ENCODE peak calls at places on chromosomes 12 and 14, in nine cellular contexts. Y, U, A, B, P, F, V, C and N are unnamed samples.

GRCh38 chr12:127928615-127929014 is 338.4 kb upstream of the TMEM132C start:
- DNase-seq in Y (no peak), U (no peak), A (peak; percentile 43), B (no peak), P (no peak), F (no peak), V (no peak), C (no peak), N (no peak)

GRCh38 chr14:87233266-87233665 is 759.7 kb downstream of the GALC start:
- DNase-seq in Y (no peak), U (no peak), A (no peak), B (no peak), P (no peak), F (no peak), V (no peak), C (no peak), N (no peak)

GRCh38 chr14:64114166-64114565 is 180.0 kb downstream of the ESR2 start:
- DNase-seq in Y (no peak), U (peak; percentile 21), A (no peak), B (no peak), P (no peak), F (no peak), V (no peak), C (no peak), N (no peak)

GRCh38 chr12:12794686-12795085 is 9.2 kb downstream of the APOLD1 start:
- DNase-seq in Y (no peak), U (no peak), A (no peak), B (no peak), P (no peak), F (no peak), V (no peak), C (no peak), N (no peak)

GRCh38 chr12:72560370-72560769 is 288.2 kb downstream of the TRHDE start:
- DNase-seq in Y (no peak), U (no peak), A (no peak), B (no peak), P (no peak), F (no peak), V (no peak), C (no peak), N (no peak)

GRCh38 chr14:100779691-100780080 is 46.2 kb upstream of the MEG3 start:
- DNase-seq in Y (no peak), U (no peak), A (no peak), B (no peak), P (no peak), F (no peak), V (no peak), C (no peak), N (peak; percentile 63)

GRCh38 chr14:104206281-104206904 is 68.0 kb downstream of the KIF26A start:
- DNase-seq in Y (no peak), U (no peak), A (no peak), B (peak; percentile 53), P (no peak), F (no peak), V (no peak), C (no peak), N (no peak)

GRCh38 chr12:19546027-19546426 is 106.7 kb downstream of the AEBP2 start:
- DNase-seq in Y (no peak), U (no peak), A (no peak), B (no peak), P (no peak), F (peak; percentile 4), V (no peak), C (no peak), N (no peak)

GRCh38 chr12:96249196-96250118 is 55.3 kb downstream of the ELK3 start:
- DNase-seq in Y (peak; percentile 79), U (peak; percentile 69), A (no peak), B (no peak), P (no peak), F (no peak), V (no peak), C (no peak), N (no peak)

GRCh38 chr12:76201316-76201715 is 116.8 kb upstream of the NAP1L1 start:
- DNase-seq in Y (no peak), U (no peak), A (no peak), B (no peak), P (no peak), F (no peak), V (no peak), C (no peak), N (no peak)

GRCh38 chr12:31736472-31736871 is 7.7 kb upstream of the AMN1 start:
- DNase-seq in Y (no peak), U (peak; percentile 89), A (peak; percentile 64), B (no peak), P (peak; percentile 53), F (no peak), V (peak; percentile 74), C (peak; percentile 83), N (no peak)

GRCh38 chr14:91369628-91370445 is 47.8 kb downstream of the CCDC88C start:
- DNase-seq in Y (no peak), U (no peak), A (no peak), B (no peak), P (no peak), F (peak; percentile 85), V (no peak), C (no peak), N (no peak)

GRCh38 chr14:90577661-90578282 is 180.9 kb downstream of the CALM1 start:
- DNase-seq in Y (peak; percentile 52), U (no peak), A (no peak), B (no peak), P (no peak), F (no peak), V (no peak), C (no peak), N (peak; percentile 66)

GRCh38 chr14:100710391-100711116 is 16.1 kb upstream of the DLK1 start:
- DNase-seq in Y (no peak), U (no peak), A (no peak), B (no peak), P (no peak), F (no peak), V (no peak), C (no peak), N (no peak)

GRCh38 chr14:101185081-101185835 is 281.7 kb upstream of the RTL1 start:
- DNase-seq in Y (no peak), U (no peak), A (no peak), B (peak; percentile 30), P (no peak), F (no peak), V (no peak), C (no peak), N (no peak)

GRCh38 chr12:3777206-3777809 is 24.4 kb upstream of the CRACR2A start:
- DNase-seq in Y (no peak), U (peak; percentile 43), A (peak; percentile 25), B (no peak), P (no peak), F (peak; percentile 53), V (peak; percentile 34), C (no peak), N (no peak)